ENCODE peak calls at places on chromosomes 5 and 9, in four cellular contexts. B, H, J and K are unnamed samples.

GRCh38 chr5:126373621-126374416 is 49.4 kb upstream of the GRAMD2B start:
- DNase-seq in J (no peak), H (no peak), B (no peak), K (no peak)

GRCh38 chr9:118283488-118283887 is 579.3 kb downstream of the TLR4 start:
- DNase-seq in J (no peak), B (no peak), H (no peak), K (no peak)

GRCh38 chr5:68777145-68777544 is 316.7 kb upstream of the SLC30A5 start:
- DNase-seq in H (no peak), B (no peak), J (no peak), K (no peak)

GRCh38 chr9:92975452-92975770 is 28.1 kb downstream of the FGD3 start:
- DNase-seq in J (no peak), H (no peak), B (no peak), K (no peak)

GRCh38 chr5:76595755-76596481 is 27.3 kb downstream of the F2RL2 start:
- DNase-seq in H (no peak), J (no peak), B (no peak), K (no peak)

GRCh38 chr5:142743677-142744441 is 26.3 kb upstream of the ARHGAP26 start:
- DNase-seq in J (no peak), B (no peak), H (no peak), K (no peak)

GRCh38 chr9:97954550-97954989 is 16.6 kb upstream of the HEMGN start:
- DNase-seq in H (peak), B (no peak), J (peak), K (peak)

GRCh38 chr5:170597876-170598275 is 94.1 kb downstream of the KCNIP1 start:
- DNase-seq in J (no peak), H (no peak), B (no peak), K (no peak)

GRCh38 chr5:116300016-116300601 is 215.3 kb downstream of the COMMD10 start:
- DNase-seq in B (no peak), J (no peak), H (no peak), K (no peak)

GRCh38 chr5:980941-981340 is 27.7 kb upstream of the NKD2 start:
- DNase-seq in J (no peak), B (no peak), H (no peak), K (no peak)

GRCh38 chr5:50666261-50667078 is at the start of gene PARP8:
- DNase-seq in H (no peak), B (no peak), J (no peak), K (peak)

GRCh38 chr5:73369283-73369682 is 79.3 kb downstream of the FOXD1 start:
- DNase-seq in H (no peak), J (no peak), B (no peak), K (no peak)

GRCh38 chr5:74517700-74518099 is 122.8 kb downstream of the ENC1 start:
- DNase-seq in J (no peak), B (no peak), H (no peak), K (no peak)

GRCh38 chr5:120405291-120405864 is 58.7 kb upstream of the PRR16 start:
- DNase-seq in B (no peak), J (no peak), H (no peak), K (no peak)
- TF ChIP-seq TARDBP in B (no peak), J (no peak), H (no peak), K (no peak)

GRCh38 chr5:14413331-14413750 is 168.3 kb upstream of the OTULINL start:
- DNase-seq in J (no peak), H (no peak), B (no peak), K (no peak)

GRCh38 chr5:14416709-14417108 is 164.9 kb upstream of the OTULINL start:
- DNase-seq in B (no peak), H (no peak), J (no peak), K (no peak)

GRCh38 chr5:14415516-14416074 is 166.0 kb upstream of the OTULINL start:
- DNase-seq in B (peak), H (no peak), J (no peak), K (no peak)

GRCh38 chr5:14414007-14414406 is 167.6 kb upstream of the OTULINL start:
- DNase-seq in J (no peak), B (no peak), H (no peak), K (no peak)

GRCh38 chr5:14414615-14415515 is 166.7 kb upstream of the OTULINL start:
- DNase-seq in J (no peak), H (no peak), B (peak), K (no peak)
- TF ChIP-seq SP1 in J (no peak), H (no peak), B (no peak), K (no peak)

GRCh38 chr5:157222506-157223230 is 42.0 kb downstream of the ITK start:
- DNase-seq in B (no peak), H (no peak), J (no peak), K (no peak)
- TF ChIP-seq TARDBP in B (no peak), H (no peak), J (no peak), K (no peak)

DNA sequence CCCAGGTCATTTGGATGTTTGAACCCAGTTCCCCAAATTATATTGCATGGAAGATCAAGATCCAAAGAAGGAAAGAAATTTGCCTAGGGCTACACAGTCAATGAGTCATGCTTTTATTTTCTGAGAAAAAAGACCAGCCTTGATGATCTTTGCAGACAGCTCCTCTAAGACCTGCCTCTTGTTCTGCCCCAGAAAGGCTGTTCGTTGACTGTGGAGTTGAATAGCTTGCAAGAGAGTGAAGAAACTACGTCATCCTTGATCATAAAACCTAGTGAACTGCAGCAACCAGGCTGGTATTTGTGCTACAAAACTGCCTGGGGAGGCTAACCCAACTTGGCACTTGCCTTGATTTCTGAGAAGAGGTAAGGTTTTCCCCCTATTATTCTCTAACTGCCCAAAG is 263.9 kb downstream of the PAPPA start:
- DNase-seq in B (no peak), H (no peak), J (peak), K (no peak)
- TF ChIP-seq SP1 in B (no peak), H (no peak), J (no peak), K (no peak)